ENCODE peak calls at places on chromosomes 11 and 22, in four cellular contexts. O, B, F and C are unnamed samples.

GRCh38 chr11:76288166-76288978 is 82.1 kb upstream of the WNT11 start:
- DNase-seq in O (no peak), B (no peak), F (no peak), C (no peak)

GRCh38 chr11:13009476-13009920 is 382 bp downstream of the RASSF10 start:
- DNase-seq in O (no peak), B (no peak), F (no peak), C (no peak)

GRCh38 chr11:17588166-17588565 is 41.1 kb downstream of the OTOG start:
- DNase-seq in O (no peak), B (no peak), F (peak; percentile 54), C (no peak)

GRCh38 chr11:117759305-117759704 is 37.7 kb downstream of the DSCAML1 start:
- DNase-seq in O (no peak), B (no peak), F (no peak), C (no peak)

GRCh38 chr11:75583710-75584658 is 21.9 kb downstream of the SERPINH1 start:
- DNase-seq in O (peak; percentile 61), B (peak; percentile 58), F (peak; percentile 85), C (no peak)

GRCh38 chr22:50525104-50525958 is at the start of gene SCO2:
- DNase-seq in O (peak; percentile 97), B (peak; percentile 90), F (peak; percentile 99), C (peak; percentile 97)

GRCh38 chr11:119025099-119025473 is 5.6 kb downstream of the SLC37A4 start:
- DNase-seq in O (no peak), B (no peak), F (no peak), C (no peak)

GRCh38 chr11:61599968-61600710 is 19.3 kb upstream of the SYT7 start:
- DNase-seq in O (no peak), B (no peak), F (no peak), C (no peak)

GRCh38 chr11:120540744-120541143 is 29.2 kb downstream of the GRIK4 start:
- DNase-seq in O (peak; percentile 78), B (no peak), F (no peak), C (no peak)

GRCh38 chr22:27090595-27090994 is 433.2 kb downstream of the MIAT start:
- DNase-seq in O (no peak), B (no peak), F (no peak), C (no peak)

GRCh38 chr22:39233736-39234120 is 11.1 kb downstream of the PDGFB start:
- DNase-seq in O (no peak), B (no peak), F (no peak), C (no peak)

GRCh38 chr11:96413408-96413807 is 23.6 kb downstream of the JRKL start:
- DNase-seq in O (no peak), B (no peak), F (no peak), C (no peak)

GRCh38 chr22:38935023-38935422 is 22.4 kb upstream of the APOBEC3A start:
- DNase-seq in O (no peak), B (no peak), F (peak; percentile 96), C (no peak)

GRCh38 chr11:128399186-128399585 is 188.2 kb downstream of the ETS1 start:
- DNase-seq in O (peak; percentile 87), B (no peak), F (no peak), C (no peak)

GRCh38 chr11:17642980-17643379 is 76.4 kb upstream of the MYOD1 start:
- DNase-seq in O (no peak), B (no peak), F (peak; percentile 48), C (no peak)

GRCh38 chr11:70467196-70468085 is 69.1 kb downstream of the CTTN start:
- DNase-seq in O (peak; percentile 39), B (peak; percentile 83), F (peak; percentile 78), C (no peak)

GRCh38 chr11:9379046-9379445 is 5.4 kb upstream of the IPO7 start:
- DNase-seq in O (no peak), B (no peak), F (no peak), C (no peak)

GRCh38 chr11:66328036-66328306 is 8.3 kb downstream of the RIN1 start:
- DNase-seq in O (no peak), B (no peak), F (no peak), C (no peak)

GRCh38 chr11:19722702-19723101 is 10.1 kb downstream of the NAV2 start:
- DNase-seq in O (peak; percentile 36), B (no peak), F (no peak), C (no peak)

GRCh38 chr22:36352775-36353507 is 34.8 kb downstream of the MYH9 start:
- DNase-seq in O (peak; percentile 95), B (peak; percentile 82), F (no peak), C (no peak)

GRCh38 chr22:21712751-21713427 is 22.7 kb downstream of the YPEL1 start:
- DNase-seq in O (peak; percentile 78), B (peak; percentile 76), F (no peak), C (peak; percentile 22)

GRCh38 chr11:131694526-131695424 is 324.4 kb downstream of the NTM start:
- DNase-seq in O (peak; percentile 69), B (peak; percentile 67), F (peak; percentile 90), C (no peak)

GRCh38 chr11:46353706-46354105 is 6.4 kb downstream of the DGKZ start:
- DNase-seq in O (peak; percentile 50), B (no peak), F (no peak), C (no peak)

GRCh38 chr11:90639687-90640086 is 416.8 kb upstream of the CHORDC1 start:
- DNase-seq in O (no peak), B (no peak), F (no peak), C (no peak)

GRCh38 chr11:22539851-22540376 is 85.7 kb downstream of the FANCF start:
- DNase-seq in O (peak; percentile 28), B (peak; percentile 15), F (no peak), C (no peak)

GRCh38 chr22:42336527-42337227 is 66.2 kb upstream of the TCF20 start:
- DNase-seq in O (no peak), B (no peak), F (no peak), C (no peak)

GRCh38 chr22:42340150-42340549 is 69.7 kb upstream of the TCF20 start:
- DNase-seq in O (no peak), B (no peak), F (no peak), C (no peak)

GRCh38 chr22:42340695-42341383 is 70.4 kb upstream of the TCF20 start:
- DNase-seq in O (no peak), B (no peak), F (no peak), C (no peak)

GRCh38 chr22:42337356-42337755 is 66.9 kb upstream of the TCF20 start:
- DNase-seq in O (no peak), B (no peak), F (no peak), C (no peak)

GRCh38 chr22:42338502-42338901 is 68.0 kb upstream of the TCF20 start:
- DNase-seq in O (no peak), B (no peak), F (no peak), C (no peak)
- H3K27me3 ChIP-seq in O (peaks cover 19% of the 10 kb centered on the region), B (peaks cover 15% of the 10 kb centered on the region), F (no peaks in the 10 kb centered on the region), C (no peaks in the 10 kb centered on the region)

DNA sequence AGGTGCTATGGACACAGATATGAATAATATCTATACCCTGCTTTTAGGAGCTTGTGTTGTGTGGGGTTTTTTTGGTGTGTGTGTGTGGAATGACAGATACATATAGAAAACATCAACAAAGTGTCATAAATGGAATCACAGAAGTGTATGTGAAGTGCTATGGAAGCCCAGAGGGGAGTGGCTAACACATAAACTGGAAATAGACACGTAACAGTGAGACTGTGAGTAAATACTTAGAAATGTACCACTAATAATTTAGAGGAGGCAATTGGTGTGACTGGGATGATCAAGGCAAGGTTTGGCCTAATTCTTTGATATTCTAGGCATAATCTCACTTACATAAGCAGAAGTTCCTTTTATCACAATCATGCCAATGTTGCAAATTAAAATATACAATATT is 169.3 kb upstream of the TENM4 start:
- DNase-seq in O (no peak), B (no peak), F (no peak), C (no peak)
- H3K27me3 ChIP-seq in O (no peaks in the 10 kb centered on the region), B (no peaks in the 10 kb centered on the region), F (no peaks in the 10 kb centered on the region), C (no peaks in the 10 kb centered on the region)

GRCh38 chr11:73248526-73249185 is 23.5 kb upstream of the P2RY6 start:
- DNase-seq in O (no peak), B (no peak), F (no peak), C (no peak)

GRCh38 chr11:73249858-73250773 is 22.0 kb upstream of the P2RY6 start:
- DNase-seq in O (no peak), B (no peak), F (peak; percentile 67), C (no peak)

GRCh38 chr11:73252577-73253191 is 19.5 kb upstream of the P2RY6 start:
- DNase-seq in O (no peak), B (no peak), F (no peak), C (no peak)

GRCh38 chr11:73246303-73246702 is 25.8 kb upstream of the P2RY6 start:
- DNase-seq in O (no peak), B (no peak), F (no peak), C (no peak)

GRCh38 chr11:73249304-73249703 is 22.8 kb upstream of the P2RY6 start:
- DNase-seq in O (peak; percentile 22), B (no peak), F (peak; percentile 4), C (no peak)
- H3K27me3 ChIP-seq in O (peaks cover 3% of the 10 kb centered on the region), B (no peaks in the 10 kb centered on the region), F (no peaks in the 10 kb centered on the region), C (no peaks in the 10 kb centered on the region)

GRCh38 chr11:73004088-73004487 is 138.0 kb downstream of the FCHSD2 start:
- DNase-seq in O (no peak), B (no peak), F (no peak), C (no peak)
- H3K27me3 ChIP-seq in O (no peaks in the 10 kb centered on the region), B (no peaks in the 10 kb centered on the region), F (no peaks in the 10 kb centered on the region), C (no peaks in the 10 kb centered on the region)

DNA sequence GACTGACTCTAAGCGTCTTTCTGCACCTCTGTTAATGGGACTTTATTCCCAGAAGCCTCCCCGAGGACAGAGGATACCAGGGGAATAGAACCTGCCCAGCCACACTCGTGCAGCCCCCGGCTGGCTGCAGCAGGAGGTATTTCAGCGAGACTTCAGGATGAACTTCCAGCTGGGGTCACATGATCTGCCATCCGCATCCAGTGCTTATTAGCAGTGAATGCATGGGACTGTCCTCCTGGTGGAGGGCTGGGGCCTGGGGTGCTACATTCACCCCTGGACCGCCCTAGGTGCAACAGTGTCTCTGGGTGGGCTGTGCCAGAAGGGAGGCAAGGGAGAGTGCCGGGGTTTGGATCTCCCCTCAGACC is 1.6 kb downstream of the DUSP8 start:
- DNase-seq in O (no peak), B (no peak), F (no peak), C (no peak)
- H3K27me3 ChIP-seq in O (peaks cover 20% of the 10 kb centered on the region), B (peaks cover 26% of the 10 kb centered on the region), F (no peaks in the 10 kb centered on the region), C (no peaks in the 10 kb centered on the region)

GRCh38 chr11:69073445-69073844 is 24.7 kb downstream of the TPCN2 start:
- DNase-seq in O (no peak), B (no peak), F (no peak), C (no peak)
- H3K27me3 ChIP-seq in O (no peaks in the 10 kb centered on the region), B (no peaks in the 10 kb centered on the region), F (no peaks in the 10 kb centered on the region), C (no peaks in the 10 kb centered on the region)

GRCh38 chr22:30491381-30491780 is 14.1 kb downstream of the SEC14L4 start:
- DNase-seq in O (no peak), B (no peak), F (no peak), C (no peak)
- H3K27me3 ChIP-seq in O (peaks cover 42% of the 10 kb centered on the region), B (no peaks in the 10 kb centered on the region), F (no peaks in the 10 kb centered on the region), C (no peaks in the 10 kb centered on the region)

DNA sequence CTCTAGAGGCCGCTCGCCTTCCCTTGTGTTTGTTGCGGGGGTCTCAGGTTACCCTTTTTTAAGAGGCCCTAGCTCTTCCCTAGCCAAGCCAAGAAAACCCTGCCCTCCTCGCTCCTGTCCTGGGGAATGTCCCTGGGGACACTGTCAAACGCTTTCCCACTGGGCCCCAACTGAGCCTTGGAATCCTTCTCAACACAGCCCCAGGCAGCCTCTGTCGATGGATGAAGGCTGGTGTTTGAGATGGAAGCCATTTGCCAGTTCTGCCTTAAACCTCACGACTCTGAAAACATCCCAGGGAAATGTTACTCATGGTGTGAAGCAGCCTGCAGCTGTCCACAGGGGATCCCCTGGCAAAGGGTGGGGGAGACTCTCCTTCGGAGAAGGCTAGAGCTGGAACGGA is 72.7 kb downstream of the RTL6 start:
- DNase-seq in O (peak; percentile 38), B (no peak), F (peak; percentile 30), C (no peak)
- H3K27me3 ChIP-seq in O (peaks cover 8% of the 10 kb centered on the region), B (peaks cover 3% of the 10 kb centered on the region), F (peaks cover 11% of the 10 kb centered on the region), C (peaks cover 4% of the 10 kb centered on the region)